ENCODE peak calls at places on chromosomes 7 and 10, in nine cellular contexts. S, C, X, E, V, N, K, Q and J are unnamed samples.

GRCh38 chr7:12601302-12601869 is 30.9 kb downstream of the SCIN start:
- DNase-seq in K (no peak), Q (no peak), C (no peak), S (no peak), X (no peak), E (no peak), N (no peak), V (no peak), J (no peak)

GRCh38 chr7:125876436-125876835 is 946.8 kb upstream of the POT1 start:
- DNase-seq in N (no peak), C (no peak), K (no peak), S (no peak), V (no peak), E (no peak), Q (no peak), X (no peak), J (no peak)

GRCh38 chr10:99938563-99938962 is 71.2 kb downstream of the DNMBP start:
- DNase-seq in N (no peak), S (no peak), C (no peak), K (no peak), E (no peak), V (no peak), X (no peak), Q (peak; percentile 39), J (no peak)

GRCh38 chr10:110151871-110152270 is 55.5 kb upstream of the MXI1 start:
- DNase-seq in V (no peak), X (no peak), K (no peak), S (no peak), Q (no peak), C (no peak), N (no peak), E (no peak), J (no peak)

GRCh38 chr7:151993977-151994676 is 31.3 kb upstream of the GALNT11 start:
- DNase-seq in N (no peak), S (no peak), Q (peak; percentile 2), C (no peak), K (no peak), E (no peak), X (no peak), V (no peak), J (no peak)

GRCh38 chr10:21953585-21954057 is 49.9 kb downstream of the DNAJC1 start:
- DNase-seq in K (peak; percentile 77), X (no peak), C (peak; percentile 37), V (peak; percentile 16), Q (peak; percentile 72), S (peak; percentile 23), N (no peak), E (peak; percentile 59), J (no peak)

GRCh38 chr7:148058092-148058491 is 532.5 kb upstream of the C7orf33 start:
- DNase-seq in S (no peak), V (no peak), Q (no peak), X (no peak), E (no peak), C (no peak), N (no peak), K (no peak), J (no peak)

GRCh38 chr10:129833988-129834387 is 130.1 kb downstream of the EBF3 start:
- DNase-seq in V (no peak), E (no peak), X (no peak), S (no peak), K (peak; percentile 17), N (no peak), C (no peak), Q (no peak), J (no peak)

GRCh38 chr10:3424102-3424803 is 251.7 kb upstream of the PITRM1 start:
- DNase-seq in E (no peak), K (peak; percentile 96), S (no peak), N (peak; percentile 69), Q (no peak), X (no peak), V (no peak), C (no peak), J (peak; percentile 68)

GRCh38 chr10:78357673-78358206 is 324.1 kb downstream of the RPS24 start:
- DNase-seq in K (peak; percentile 6), Q (no peak), S (no peak), V (no peak), X (no peak), C (no peak), E (no peak), N (no peak), J (no peak)

GRCh38 chr10:121426307-121426706 is 171.9 kb downstream of the FGFR2 start:
- DNase-seq in E (peak; percentile 11), S (no peak), Q (no peak), K (peak; percentile 23), C (no peak), X (no peak), N (no peak), V (no peak), J (no peak)

GRCh38 chr7:89042963-89043362 is 247.4 kb upstream of the TEX47 start:
- DNase-seq in K (no peak), V (no peak), S (no peak), E (no peak), N (no peak), Q (no peak), X (no peak), C (no peak), J (no peak)

GRCh38 chr7:157975401-157976372 is 611.9 kb downstream of the PTPRN2 start:
- DNase-seq in Q (no peak), V (no peak), K (no peak), S (no peak), X (no peak), C (no peak), E (no peak), N (no peak), J (no peak)

GRCh38 chr10:120041807-120042545 is 149.4 kb downstream of the SEC23IP start:
- DNase-seq in C (no peak), S (no peak), K (peak; percentile 33), N (no peak), Q (no peak), E (no peak), V (no peak), X (no peak), J (no peak)

GRCh38 chr10:120048358-120048757 is 155.8 kb downstream of the SEC23IP start:
- DNase-seq in E (no peak), N (no peak), K (no peak), V (no peak), X (no peak), S (no peak), Q (no peak), C (no peak), J (no peak)

GRCh38 chr10:120039826-120040225 is 147.3 kb downstream of the SEC23IP start:
- DNase-seq in E (no peak), X (no peak), Q (no peak), K (no peak), V (no peak), C (no peak), N (no peak), S (no peak), J (no peak)

GRCh38 chr10:120039066-120039465 is 146.5 kb downstream of the SEC23IP start:
- DNase-seq in V (no peak), X (no peak), E (no peak), K (peak; percentile 12), C (no peak), S (no peak), N (no peak), Q (no peak), J (no peak)

DNA sequence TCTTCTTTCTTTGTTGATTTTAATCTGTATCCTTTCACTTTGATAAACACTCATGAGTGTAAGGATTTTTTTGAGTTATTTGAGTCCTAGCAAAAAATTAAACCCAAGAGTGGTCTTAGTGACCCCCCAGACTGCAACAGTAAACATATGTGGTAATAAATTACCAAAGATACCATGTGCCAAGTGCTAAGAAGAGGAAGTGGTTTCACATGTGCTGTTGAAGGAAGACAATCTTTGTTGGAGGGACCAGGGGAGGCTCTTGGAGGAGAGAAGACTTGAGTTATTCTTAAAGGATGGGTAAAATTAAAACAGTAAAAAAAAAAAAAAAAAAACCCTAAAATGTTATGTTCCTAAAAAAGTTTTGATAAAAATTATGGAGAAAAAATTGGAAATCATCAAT is 150.2 kb downstream of the SEC23IP start:
- DNase-seq in V (no peak), K (no peak), N (no peak), X (no peak), S (no peak), Q (no peak), E (no peak), C (no peak), J (no peak)
- TF ChIP-seq CTCF in V (no peak), K (no peak), N (no peak), X (no peak), S (no peak), Q (no peak), E (no peak), C (no peak), J (no peak)

GRCh38 chr10:87092861-87093460 is 1.7 kb downstream of the GLUD1 start:
- DNase-seq in X (no peak), C (peak; percentile 74), E (peak; percentile 54), N (no peak), K (peak; percentile 78), V (no peak), S (no peak), Q (peak; percentile 49), J (peak; percentile 71)
- TF ChIP-seq CTCF in X (no peak), C (no peak), E (no peak), N (no peak), K (no peak), V (no peak), S (no peak), Q (no peak), J (no peak)

GRCh38 chr10:27525819-27526218 is 21.7 kb downstream of the RAB18 start:
- DNase-seq in S (peak; percentile 46), Q (peak; percentile 83), V (peak; percentile 64), C (no peak), E (no peak), X (no peak), N (no peak), K (peak; percentile 27), J (no peak)
- TF ChIP-seq CTCF in S (no peak), Q (no peak), V (no peak), C (no peak), E (no peak), X (no peak), N (no peak), K (no peak), J (no peak)

DNA sequence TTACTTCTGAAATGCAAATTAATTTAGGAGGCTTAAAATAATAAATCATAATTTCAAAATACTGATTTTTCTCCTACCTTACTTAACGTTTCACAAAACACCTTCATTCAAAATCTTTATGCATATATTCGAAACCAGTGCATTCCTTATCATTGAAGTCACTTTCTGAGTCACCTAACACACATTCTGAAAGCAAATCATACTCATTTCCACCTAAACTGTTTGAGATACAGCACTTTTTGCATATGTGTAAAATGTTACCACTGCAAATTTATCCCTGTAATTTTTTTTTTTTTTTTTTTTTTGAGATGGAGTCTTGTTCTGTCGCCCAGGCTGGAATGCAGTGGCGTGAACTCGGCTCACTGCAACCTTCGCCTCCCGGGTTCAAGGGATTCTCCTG is 15.7 kb downstream of the PPP3CB start:
- DNase-seq in S (no peak), C (no peak), K (no peak), E (no peak), X (no peak), Q (peak; percentile 34), V (no peak), N (no peak), J (no peak)
- TF ChIP-seq CTCF in S (no peak), C (no peak), K (no peak), E (no peak), X (no peak), Q (no peak), V (no peak), N (no peak), J (no peak)